ENCODE peak calls at places on chromosomes 13 and 19, in five cellular contexts. One of them, this sample, is unnamed.

GRCh38 chr13:51782026-51782710 is 21.8 kb downstream of the DHRS12 start:
- DNase-seq in thoracic aorta: no peak
- DNase-seq in fibroblast of lung: no peak
- DNase-seq in GM23338: no peak
- DNase-seq in brain microvascular endothelial cell: no peak
- DNase-seq in this sample: no peak

GRCh38 chr13:59750860-59751259 is 412.9 kb downstream of the DIAPH3 start:
- DNase-seq in thoracic aorta: no peak
- DNase-seq in fibroblast of lung: peak
- DNase-seq in GM23338: peak
- DNase-seq in brain microvascular endothelial cell: peak
- DNase-seq in this sample: peak

GRCh38 chr19:4832776-4833175 is 1.3 kb upstream of the TICAM1 start:
- DNase-seq in thoracic aorta: no peak
- DNase-seq in fibroblast of lung: no peak
- DNase-seq in GM23338: no peak
- DNase-seq in brain microvascular endothelial cell: no peak
- DNase-seq in this sample: no peak

GRCh38 chr19:52963229-52963760 is 614 bp upstream of the ZNF816 start:
- DNase-seq in thoracic aorta: no peak
- DNase-seq in fibroblast of lung: no peak
- DNase-seq in GM23338: peak
- DNase-seq in brain microvascular endothelial cell: no peak
- DNase-seq in this sample: no peak

GRCh38 chr19:19562665-19563347 is 24.7 kb downstream of the CILP2 start:
- DNase-seq in thoracic aorta: no peak
- DNase-seq in fibroblast of lung: no peak
- DNase-seq in GM23338: peak
- DNase-seq in brain microvascular endothelial cell: no peak
- DNase-seq in this sample: no peak

GRCh38 chr19:35786299-35787160 is 11.2 kb downstream of the ARHGAP33 start:
- DNase-seq in thoracic aorta: no peak
- DNase-seq in fibroblast of lung: no peak
- DNase-seq in GM23338: no peak
- DNase-seq in brain microvascular endothelial cell: no peak
- DNase-seq in this sample: no peak

GRCh38 chr19:55250262-55251036 is 8.4 kb downstream of the PPP6R1 start:
- DNase-seq in thoracic aorta: no peak
- DNase-seq in fibroblast of lung: no peak
- DNase-seq in GM23338: no peak
- DNase-seq in brain microvascular endothelial cell: no peak
- DNase-seq in this sample: no peak

GRCh38 chr13:52377898-52378297 is 28.1 kb downstream of the THSD1 start:
- DNase-seq in thoracic aorta: no peak
- DNase-seq in fibroblast of lung: no peak
- DNase-seq in GM23338: no peak
- DNase-seq in brain microvascular endothelial cell: no peak
- DNase-seq in this sample: no peak

GRCh38 chr13:20360835-20361412 is 128.8 kb upstream of the GJB6 start:
- DNase-seq in thoracic aorta: no peak
- DNase-seq in fibroblast of lung: no peak
- DNase-seq in GM23338: no peak
- DNase-seq in brain microvascular endothelial cell: no peak
- DNase-seq in this sample: no peak

GRCh38 chr19:20244356-20244755 is 77.3 kb downstream of the ZNF486 start:
- DNase-seq in thoracic aorta: no peak
- DNase-seq in fibroblast of lung: no peak
- DNase-seq in GM23338: no peak
- DNase-seq in brain microvascular endothelial cell: no peak
- DNase-seq in this sample: no peak

GRCh38 chr19:6718741-6719539 is 1.5 kb downstream of the C3 start:
- DNase-seq in thoracic aorta: no peak
- DNase-seq in fibroblast of lung: peak
- DNase-seq in GM23338: peak
- DNase-seq in brain microvascular endothelial cell: no peak
- DNase-seq in this sample: no peak

GRCh38 chr19:9971341-9971897 is 35.1 kb upstream of the OLFM2 start:
- DNase-seq in thoracic aorta: no peak
- DNase-seq in fibroblast of lung: no peak
- DNase-seq in GM23338: no peak
- DNase-seq in brain microvascular endothelial cell: no peak
- DNase-seq in this sample: no peak

GRCh38 chr13:59230484-59231264 is 933.1 kb downstream of the DIAPH3 start:
- DNase-seq in thoracic aorta: no peak
- DNase-seq in fibroblast of lung: no peak
- DNase-seq in GM23338: no peak
- DNase-seq in brain microvascular endothelial cell: no peak
- DNase-seq in this sample: no peak

GRCh38 chr19:12955996-12956395 is 1.0 kb downstream of the GADD45GIP1 start:
- DNase-seq in thoracic aorta: no peak
- DNase-seq in fibroblast of lung: no peak
- DNase-seq in GM23338: no peak
- DNase-seq in brain microvascular endothelial cell: no peak
- DNase-seq in this sample: no peak

GRCh38 chr13:24341439-24341838 is 32.1 kb downstream of the C1QTNF9 start:
- DNase-seq in thoracic aorta: no peak
- DNase-seq in fibroblast of lung: peak
- DNase-seq in GM23338: no peak
- DNase-seq in brain microvascular endothelial cell: no peak
- DNase-seq in this sample: no peak

GRCh38 chr13:42001580-42001979 is 40.7 kb upstream of the VWA8 start:
- DNase-seq in thoracic aorta: no peak
- DNase-seq in fibroblast of lung: peak
- DNase-seq in GM23338: peak
- DNase-seq in brain microvascular endothelial cell: peak
- DNase-seq in this sample: no peak

GRCh38 chr13:66071608-66072007 is 1158.5 kb downstream of the PCDH9 start:
- DNase-seq in thoracic aorta: no peak
- DNase-seq in fibroblast of lung: no peak
- DNase-seq in GM23338: no peak
- DNase-seq in brain microvascular endothelial cell: no peak
- DNase-seq in this sample: no peak

GRCh38 chr13:37515226-37515625 is 83.3 kb downstream of the POSTN start:
- DNase-seq in thoracic aorta: no peak
- DNase-seq in fibroblast of lung: no peak
- DNase-seq in GM23338: no peak
- DNase-seq in brain microvascular endothelial cell: no peak
- DNase-seq in this sample: no peak

GRCh38 chr13:79525458-79525857 is 44.5 kb downstream of the NDFIP2 start:
- DNase-seq in thoracic aorta: no peak
- DNase-seq in fibroblast of lung: no peak
- DNase-seq in GM23338: no peak
- DNase-seq in brain microvascular endothelial cell: peak
- DNase-seq in this sample: no peak

DNA sequence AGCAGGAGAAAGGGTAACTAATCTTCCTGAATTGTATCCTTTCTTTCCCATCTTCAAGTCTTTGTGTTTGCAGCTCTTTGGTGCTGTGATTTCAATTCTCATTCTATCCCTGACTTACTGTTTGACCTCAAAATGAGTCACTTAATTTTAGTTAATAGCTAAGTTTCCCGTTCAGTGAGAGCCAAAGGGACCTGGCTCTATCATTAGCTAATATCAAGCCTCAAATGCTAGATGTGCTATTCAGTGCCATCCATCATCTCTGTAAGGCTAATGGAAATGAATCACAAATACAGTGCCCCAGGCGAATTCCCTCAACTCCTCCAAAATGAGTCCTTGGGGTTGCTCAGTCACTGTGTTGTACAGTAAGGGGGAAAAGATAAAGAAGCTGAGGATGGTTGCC is 77.1 kb upstream of the TSC22D1 start:
- DNase-seq in thoracic aorta: no peak
- DNase-seq in fibroblast of lung: peak
- DNase-seq in GM23338: no peak
- DNase-seq in brain microvascular endothelial cell: no peak
- DNase-seq in this sample: no peak
- H3K4me3 ChIP-seq in thoracic aorta: no peak
- H3K4me3 ChIP-seq in fibroblast of lung: no peak
- H3K4me3 ChIP-seq in GM23338: no peak
- H3K4me3 ChIP-seq in brain microvascular endothelial cell: no peak
- H3K4me3 ChIP-seq in this sample: no peak

GRCh38 chr13:47964863-47965262 is 36.2 kb downstream of the SUCLA2 start:
- DNase-seq in thoracic aorta: no peak
- DNase-seq in fibroblast of lung: no peak
- DNase-seq in GM23338: no peak
- DNase-seq in brain microvascular endothelial cell: no peak
- DNase-seq in this sample: no peak
- TF ChIP-seq CTCF in thoracic aorta: no peak
- TF ChIP-seq CTCF in fibroblast of lung: no peak
- TF ChIP-seq CTCF in GM23338: no peak
- TF ChIP-seq CTCF in brain microvascular endothelial cell: peak
- TF ChIP-seq CTCF in this sample: peak

GRCh38 chr19:39506944-39507714 is 7.8 kb upstream of the SELENOV start:
- DNase-seq in thoracic aorta: no peak
- DNase-seq in fibroblast of lung: peak
- DNase-seq in GM23338: peak
- DNase-seq in brain microvascular endothelial cell: peak
- DNase-seq in this sample: no peak
- H3K4me3 ChIP-seq in thoracic aorta: peak
- H3K4me3 ChIP-seq in fibroblast of lung: peak
- H3K4me3 ChIP-seq in GM23338: peak
- H3K4me3 ChIP-seq in brain microvascular endothelial cell: peak
- H3K4me3 ChIP-seq in this sample: peak

DNA sequence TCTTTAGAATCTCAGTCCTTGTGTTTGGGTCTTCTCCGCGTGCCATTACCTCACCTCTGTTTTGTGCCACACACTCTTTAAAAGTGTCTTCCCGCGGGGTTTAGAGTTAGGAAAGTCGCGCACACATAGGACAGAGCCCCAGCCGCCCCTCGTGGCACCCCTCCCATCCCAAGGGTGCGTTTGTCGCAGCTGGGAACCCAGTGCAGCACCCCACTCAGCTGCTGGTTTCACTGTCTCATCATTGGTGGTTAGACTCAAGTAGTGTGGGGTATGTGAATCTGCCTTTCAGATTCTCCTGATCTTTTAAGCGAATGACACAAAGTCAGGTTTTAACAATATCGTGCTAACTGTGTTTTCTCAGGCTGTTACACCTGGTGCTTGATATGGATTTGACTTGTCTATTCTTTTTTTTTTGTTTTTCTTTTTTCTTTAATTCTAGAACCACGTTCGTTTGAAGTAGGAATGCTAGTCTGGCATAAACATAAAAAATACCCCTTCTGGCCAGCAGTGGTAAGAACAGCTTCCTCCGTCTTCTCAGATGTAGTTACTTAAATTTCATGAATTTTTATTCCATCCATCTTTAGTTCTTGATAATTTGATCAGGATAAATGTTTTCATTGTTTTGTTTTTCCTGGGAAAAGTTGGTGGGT is 19.5 kb upstream of the NDUFS7 start:
- DNase-seq in thoracic aorta: no peak
- DNase-seq in fibroblast of lung: no peak
- DNase-seq in GM23338: no peak
- DNase-seq in brain microvascular endothelial cell: no peak
- DNase-seq in this sample: no peak
- TF ChIP-seq CTCF in thoracic aorta: no peak
- TF ChIP-seq CTCF in fibroblast of lung: peak
- TF ChIP-seq CTCF in GM23338: peak
- TF ChIP-seq CTCF in brain microvascular endothelial cell: peak
- TF ChIP-seq CTCF in this sample: peak

DNA sequence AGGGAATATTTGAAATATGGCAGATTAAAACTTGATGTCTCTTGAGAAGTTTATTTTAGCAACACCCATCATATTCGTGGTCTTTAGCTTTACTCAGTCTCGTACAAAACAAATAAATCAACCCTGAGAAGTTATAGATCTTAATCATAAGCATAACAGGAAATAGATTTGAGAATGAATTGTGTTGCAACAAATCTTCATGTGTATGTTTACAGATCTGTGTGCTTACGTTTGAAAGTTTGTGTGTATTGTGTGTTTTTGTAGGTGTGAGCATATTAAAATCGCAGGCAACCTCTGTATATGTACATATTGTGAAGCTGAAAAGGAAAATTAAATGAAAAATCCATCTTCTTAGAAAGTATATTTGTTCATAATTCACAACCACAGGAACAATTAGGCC is 1094.1 kb downstream of the EFNB2 start:
- DNase-seq in thoracic aorta: no peak
- DNase-seq in fibroblast of lung: peak
- DNase-seq in GM23338: no peak
- DNase-seq in brain microvascular endothelial cell: no peak
- DNase-seq in this sample: no peak
- H3K4me3 ChIP-seq in thoracic aorta: no peak
- H3K4me3 ChIP-seq in fibroblast of lung: no peak
- H3K4me3 ChIP-seq in GM23338: no peak
- H3K4me3 ChIP-seq in brain microvascular endothelial cell: no peak
- H3K4me3 ChIP-seq in this sample: no peak

This sample was measured in astrocyte of the cerebellum.